ENCODE peak calls at places on chromosomes 11 and 22, in four cellular contexts. B is hippocampal formation; T is GM12891; L is activated CD4-positive, alpha-beta T cell treated with anti-CD3 and anti-CD28 coated beads, Interleukin-2, amount 10 ng/mL, durations not matched to agents 7 days and 5 days. D is an unnamed sample.

GRCh38 chr11:9264381-9265210 is 554 bp downstream of the DENND5A start:
- DNase-seq in T (peak; percentile 30), B (peak; percentile 49), L (no peak), D (peak; percentile 94)

GRCh38 chr22:17741866-17742527 is 32.3 kb downstream of the BID start:
- DNase-seq in B (no peak), T (no peak), L (no peak), D (no peak)

GRCh38 chr11:61293869-61294716 is 1.0 kb downstream of the VWCE start:
- DNase-seq in B (no peak), T (peak; percentile 67), L (peak; percentile 17), D (peak; percentile 53)

GRCh38 chr11:7449196-7449840 is 36.0 kb upstream of the OLFML1 start:
- DNase-seq in L (no peak), B (no peak), T (no peak), D (no peak)

GRCh38 chr22:39123811-39124668 is 27.0 kb downstream of the APOBEC3H start:
- DNase-seq in T (no peak), L (no peak), B (no peak), D (no peak)

GRCh38 chr22:27641049-27641790 is 160.3 kb downstream of the MN1 start:
- DNase-seq in L (no peak), T (no peak), B (no peak), D (no peak)

GRCh38 chr22:32591620-32592019 is 117.0 kb downstream of the FBXO7 start:
- DNase-seq in T (no peak), L (no peak), B (no peak), D (peak; percentile 97)

GRCh38 chr11:103953797-103954495 is 82.5 kb upstream of the DDI1 start:
- DNase-seq in T (no peak), B (no peak), L (no peak), D (no peak)

GRCh38 chr11:18312663-18313420 is 9.1 kb downstream of the HPS5 start:
- DNase-seq in T (no peak), B (no peak), L (no peak), D (no peak)

GRCh38 chr11:61793084-61793828 is 545 bp downstream of the FEN1 start:
- DNase-seq in B (no peak), T (no peak), L (peak; percentile 22), D (peak; percentile 60)

GRCh38 chr11:115391598-115391997 is 112.6 kb downstream of the CADM1 start:
- DNase-seq in B (no peak), T (no peak), L (no peak), D (no peak)

GRCh38 chr22:19801340-19802000 is 40.9 kb downstream of the TBX1 start:
- DNase-seq in L (no peak), B (no peak), T (no peak), D (no peak)

GRCh38 chr11:47101452-47101851 is 75.2 kb downstream of the ARFGAP2 start:
- DNase-seq in T (no peak), L (no peak), B (no peak), D (peak; percentile 43)

GRCh38 chr11:91981995-91982394 is 242.6 kb upstream of the FAT3 start:
- DNase-seq in B (no peak), L (no peak), T (no peak), D (no peak)

GRCh38 chr22:29780781-29781676 is 13.9 kb downstream of the UQCR10 start:
- DNase-seq in T (no peak), L (no peak), B (peak; percentile 10), D (peak; percentile 89)

GRCh38 chr11:69089258-69089657 is 40.5 kb downstream of the TPCN2 start:
- DNase-seq in B (no peak), L (no peak), T (no peak), D (peak; percentile 97)

GRCh38 chr11:2931416-2931746 is 2.2 kb upstream of the PHLDA2 start:
- DNase-seq in L (no peak), B (no peak), T (no peak), D (no peak)

GRCh38 chr11:26144309-26144690 is 187.6 kb upstream of the ANO3 start:
- DNase-seq in B (no peak), L (no peak), T (no peak), D (no peak)

GRCh38 chr11:119147604-119148333 is 1.1 kb upstream of the ABCG4 start:
- DNase-seq in B (no peak), T (no peak), L (no peak), D (no peak)

GRCh38 chr11:2891901-2892214 is 6.3 kb upstream of the CDKN1C start:
- DNase-seq in T (no peak), L (no peak), B (no peak), D (no peak)

GRCh38 chr11:77019976-77020591 is 14.1 kb upstream of the B3GNT6 start:
- DNase-seq in B (no peak), L (no peak), T (no peak), D (no peak)

GRCh38 chr11:17014321-17014773 is at the start of gene PLEKHA7:
- DNase-seq in L (no peak), B (no peak), T (peak; percentile 35), D (no peak)

GRCh38 chr11:27723685-27724084 is 23.4 kb upstream of the BDNF start:
- DNase-seq in L (no peak), T (no peak), B (no peak), D (no peak)

GRCh38 chr11:38598413-38598812 is 2000.4 kb upstream of the RAG2 start:
- DNase-seq in T (no peak), B (no peak), L (no peak), D (no peak)